ENCODE peak calls at places on chromosome X, in eight cellular contexts. S is foreskin fibroblast, V is body of pancreas, H is coronary artery, C is fibroblast of pulmonary artery, R is choroid plexus epithelial cell, D is spleen, A is AG09309. P is an unnamed sample.

GRCh38 chrX:123339201-123339905 is 155.3 kb downstream of the GRIA3 start:
- DNase-seq in A (peak), D (no peak), R (peak), C (peak), H (no peak), S (peak), V (no peak), P (no peak)

GRCh38 chrX:130051176-130051845 is 59.0 kb downstream of the ELF4 start:
- DNase-seq in D (no peak), C (no peak), S (no peak), V (no peak), H (no peak), R (no peak), A (no peak), P (no peak)

GRCh38 chrX:12065251-12065650 is 73.0 kb upstream of the FRMPD4 start:
- DNase-seq in D (no peak), C (peak), S (no peak), R (peak), V (no peak), H (no peak), A (no peak), P (peak)

GRCh38 chrX:12975999-12976558 is 1.2 kb downstream of the TMSB4X start:
- DNase-seq in H (no peak), S (no peak), D (peak), R (peak), C (peak), A (no peak), V (peak), P (no peak)

GRCh38 chrX:17435476-17435875 is 60.5 kb downstream of the NHS start:
- DNase-seq in V (no peak), R (no peak), D (no peak), C (no peak), S (no peak), H (no peak), A (no peak), P (no peak)

GRCh38 chrX:18542131-18542530 is 116.7 kb downstream of the CDKL5 start:
- DNase-seq in V (no peak), R (no peak), D (no peak), H (no peak), A (no peak), S (no peak), C (no peak), P (no peak)

GRCh38 chrX:45697591-45697990 is 496.9 kb upstream of the DIPK2B start:
- DNase-seq in H (no peak), A (peak), R (peak), V (no peak), C (peak), D (no peak), S (peak), P (no peak)

GRCh38 chrX:35890699-35891098 is 28.8 kb upstream of the CFAP47 start:
- DNase-seq in S (no peak), V (peak), R (peak), A (no peak), D (no peak), C (peak), H (no peak), P (peak)

GRCh38 chrX:148647666-148648065 is 147.2 kb downstream of the AFF2 start:
- DNase-seq in A (no peak), C (no peak), V (no peak), S (no peak), R (no peak), D (no peak), H (no peak), P (no peak)

GRCh38 chrX:118355225-118355920 is 9.5 kb downstream of the WDR44 start:
- DNase-seq in A (no peak), S (no peak), V (no peak), C (no peak), R (no peak), D (no peak), H (no peak), P (no peak)

GRCh38 chrX:65688403-65688881 is 21.0 kb downstream of the MSN start:
- DNase-seq in V (no peak), C (peak), D (no peak), S (no peak), R (peak), A (no peak), H (no peak), P (no peak)

GRCh38 chrX:130082244-130083106 is 27.8 kb downstream of the ELF4 start:
- DNase-seq in S (no peak), R (peak), A (no peak), D (peak), V (no peak), C (no peak), H (no peak), P (no peak)

GRCh38 chrX:68831405-68832100 is 2.7 kb downstream of the EFNB1 start:
- DNase-seq in A (no peak), S (no peak), R (no peak), V (no peak), D (no peak), C (no peak), H (no peak), P (no peak)

GRCh38 chrX:29687687-29688086 is 527.7 kb upstream of the MAGEB2 start:
- DNase-seq in V (no peak), S (peak), D (no peak), C (peak), H (no peak), A (no peak), R (peak), P (peak)

GRCh38 chrX:136784231-136784630 is 3.5 kb upstream of the ARHGEF6 start:
- DNase-seq in R (no peak), V (no peak), C (no peak), S (no peak), H (no peak), D (no peak), A (no peak), P (no peak)

GRCh38 chrX:118823263-118824172 is at the start of gene ZCCHC12:
- DNase-seq in A (no peak), H (no peak), V (peak), C (peak), D (peak), S (peak), R (peak), P (peak)

GRCh38 chrX:7218321-7219152 is 70.6 kb upstream of the PUDP start:
- DNase-seq in C (no peak), S (no peak), H (no peak), V (no peak), A (no peak), D (no peak), R (no peak), P (no peak)

GRCh38 chrX:137482136-137482535 is 83.8 kb upstream of the ZIC3 start:
- DNase-seq in S (no peak), R (no peak), C (no peak), V (no peak), D (no peak), A (no peak), H (no peak), P (no peak)

GRCh38 chrX:110374544-110374943 is 15.9 kb downstream of the RTL9 start:
- DNase-seq in V (no peak), A (no peak), S (no peak), H (no peak), R (no peak), C (no peak), D (no peak), P (no peak)

GRCh38 chrX:13851996-13852695 is 35.3 kb upstream of the GPM6B start:
- DNase-seq in D (no peak), C (no peak), V (no peak), A (no peak), H (no peak), R (no peak), S (no peak), P (no peak)

GRCh38 chrX:72392816-72393800 is 87.4 kb upstream of the CITED1 start:
- DNase-seq in R (no peak), H (no peak), A (no peak), V (no peak), S (peak), D (no peak), C (no peak), P (no peak)

GRCh38 chrX:1582686-1583437 is 8.5 kb upstream of the AKAP17A start:
- DNase-seq in D (no peak), H (no peak), A (no peak), V (no peak), S (no peak), C (peak), R (peak), P (no peak)

GRCh38 chrX:4638036-4638435 is 924.6 kb upstream of the PRKX start:
- DNase-seq in A (no peak), V (no peak), D (no peak), H (no peak), S (no peak), C (no peak), R (no peak), P (no peak)

GRCh38 chrX:96474357-96475125 is 210.1 kb upstream of the DIAPH2 start:
- DNase-seq in A (no peak), S (no peak), H (no peak), C (peak), D (no peak), V (no peak), R (peak), P (no peak)

GRCh38 chrX:119181491-119181890 is 53.9 kb upstream of the KIAA1210 start:
- DNase-seq in V (no peak), A (no peak), R (no peak), H (no peak), D (no peak), S (no peak), C (peak), P (no peak)

GRCh38 chrX:136192839-136193414 is 45.6 kb downstream of the FHL1 start:
- DNase-seq in R (peak), A (no peak), D (no peak), H (no peak), V (no peak), S (no peak), C (peak), P (no peak)

GRCh38 chrX:79366556-79366887 is 612 bp downstream of the ITM2A start:
- DNase-seq in S (no peak), V (no peak), A (no peak), R (no peak), D (no peak), H (no peak), C (no peak), P (no peak)
- H3K4me3 ChIP-seq in S (no peak), V (no peak), A (no peak), R (peak), D (peak), H (peak), C (peak), P (peak)

GRCh38 chrX:132022863-132023116 is 312 bp upstream of the STK26 start:
- DNase-seq in A (no peak), H (peak), S (no peak), V (no peak), D (no peak), C (no peak), R (peak), P (no peak)

GRCh38 chrX:132025085-132025484 is 2.0 kb downstream of the STK26 start:
- DNase-seq in R (no peak), A (no peak), V (no peak), H (no peak), C (no peak), S (no peak), D (no peak), P (no peak)

GRCh38 chrX:132023896-132024386 is 839 bp downstream of the STK26 start:
- DNase-seq in R (no peak), A (no peak), H (no peak), V (no peak), D (peak), C (no peak), S (no peak), P (no peak)

GRCh38 chrX:132023117-132023895 is at the start of gene STK26:
- DNase-seq in C (peak), S (peak), A (no peak), D (peak), R (peak), H (peak), V (peak), P (peak)

DNA sequence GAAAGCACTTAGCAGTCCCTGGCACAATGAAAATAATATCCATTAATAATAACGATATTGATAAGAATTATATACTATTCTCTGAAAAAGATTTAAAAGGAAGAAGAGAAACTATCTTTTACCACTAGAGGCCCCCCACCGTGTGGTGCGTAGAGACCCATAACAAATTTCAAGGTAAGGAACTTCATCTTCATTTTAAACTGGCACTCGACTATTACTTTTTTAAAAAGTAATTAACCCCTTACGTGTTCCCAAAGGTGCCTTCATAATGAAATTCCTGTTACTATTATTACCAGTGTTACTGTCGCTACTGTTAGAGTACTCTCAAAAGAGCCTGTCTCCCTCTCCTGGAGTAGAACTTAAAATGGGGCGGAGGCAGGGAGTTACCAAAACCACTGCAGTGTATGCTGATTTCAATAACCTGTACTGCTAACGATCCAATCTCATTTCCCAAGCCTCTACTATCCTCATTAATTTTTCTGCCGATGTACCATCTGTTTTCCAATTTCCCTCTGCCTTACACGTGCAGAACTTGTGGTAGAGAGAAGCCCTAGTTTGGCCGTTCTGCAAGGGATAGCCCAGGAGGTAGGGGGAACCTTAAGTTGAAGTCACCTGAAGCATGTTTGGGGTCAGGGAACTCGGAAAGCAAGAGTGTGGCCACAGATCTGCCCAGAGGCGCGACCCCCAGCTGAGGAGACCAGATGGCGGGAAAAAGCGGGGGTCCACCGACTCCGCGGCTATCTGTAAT is 813 bp upstream of the STK26 start:
- DNase-seq in D (no peak), A (no peak), H (no peak), R (peak), S (no peak), V (no peak), C (no peak), P (no peak)
- TF ChIP-seq CTCF in D (peak), A (peak), H (no peak), R (peak), S (peak), V (peak), C (peak), P (peak)

DNA sequence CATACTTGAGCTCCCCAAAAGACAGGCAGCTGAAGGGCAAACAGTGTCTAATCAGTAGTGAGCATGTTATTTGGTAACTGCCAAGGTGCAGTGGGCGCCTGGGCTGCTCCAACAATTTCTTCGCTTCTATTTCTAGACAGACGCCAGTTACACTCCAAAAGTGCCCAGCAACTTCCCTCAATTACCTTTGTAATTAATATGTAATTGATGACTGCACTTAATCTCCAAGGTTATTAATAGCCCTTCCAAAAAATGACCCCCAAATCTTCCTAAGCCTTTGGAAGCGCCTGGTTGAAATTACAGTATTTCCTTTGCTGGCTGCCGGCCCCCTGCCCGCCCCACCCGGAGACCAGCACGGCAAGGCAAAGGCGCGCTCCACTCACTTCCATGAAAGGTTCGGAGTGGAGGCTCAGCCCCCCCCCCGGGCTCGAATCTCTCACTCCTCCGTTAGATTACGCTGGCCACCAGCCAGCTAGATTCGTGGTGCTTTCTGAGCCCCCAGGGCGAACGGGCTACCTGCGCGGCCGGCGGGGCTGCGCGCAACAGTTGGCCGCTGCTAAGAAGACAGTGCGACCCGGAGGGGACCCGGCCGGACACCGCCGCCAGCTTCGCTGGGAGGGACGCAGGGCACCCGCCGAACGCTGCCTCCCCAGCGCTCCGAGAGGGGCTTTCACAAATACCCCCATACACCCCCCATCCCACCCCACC is 1.9 kb downstream of the GPC4 start:
- DNase-seq in V (peak), R (no peak), D (no peak), C (no peak), H (no peak), S (no peak), A (no peak), P (no peak)
- H3K4me3 ChIP-seq in V (peak), R (peak), D (peak), C (no peak), H (peak), S (no peak), A (peak), P (peak)

DNA sequence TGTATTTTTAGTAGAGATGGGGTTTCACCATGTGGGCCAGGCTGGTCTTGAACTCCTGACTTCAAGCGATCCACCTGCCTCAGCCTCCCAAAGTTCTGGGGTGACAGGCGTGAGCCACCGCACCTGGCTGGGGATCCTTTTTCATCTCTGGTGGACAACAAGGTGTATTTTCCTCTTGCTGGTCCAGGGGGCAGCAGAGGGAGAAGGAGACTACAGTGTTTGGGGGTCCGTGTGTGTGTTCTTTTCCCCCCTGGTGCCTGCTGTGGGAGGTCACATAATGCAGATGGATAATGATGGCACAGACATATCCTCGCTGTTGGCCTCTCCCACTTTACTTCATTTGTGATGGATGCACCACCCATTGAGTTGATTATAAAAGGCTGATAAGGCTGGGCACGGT is 39.0 kb upstream of the CD99 start:
- DNase-seq in V (no peak), C (no peak), A (no peak), S (no peak), H (no peak), R (no peak), D (no peak), P (no peak)
- TF ChIP-seq CTCF in V (no peak), C (peak), A (no peak), S (peak), H (no peak), R (peak), D (no peak), P (no peak)